ENCODE peak calls at places on chromosomes 13 and 19, in ten cellular contexts. T is C1 segment of cervical spinal cord; Z is activated effector memory CD4-positive, alpha-beta T cell treated with anti-CD3 and anti-CD28 coated beads, Interleukin-2, amount 50 U/mL, for 16 hours; P is progenitor cell of endocrine pancreas; N is CD4-positive, alpha-beta memory T cell; B is stimulated activated CD8-positive, alpha-beta memory T cell treated with anti-CD3 and anti-CD28 coated beads, Interleukin-7, amount 100 ng/mL, for 4 hours; L is M059J; W is Calu3; Y is astrocyte of the spinal cord; R is pons. D is an unnamed sample.

GRCh38 chr13:45615501-45616101 is at the start of gene ERICH6B:
- DNase-seq in B (no peak), Z (no peak), T (no peak), L (peak), P (peak), R (peak), N (no peak), W (no peak), Y (peak), D (no peak)

GRCh38 chr13:109146912-109147624 is 517.7 kb downstream of the MYO16 start:
- DNase-seq in Z (no peak), Y (peak), P (no peak), B (no peak), N (no peak), W (no peak), L (peak), T (no peak), R (no peak), D (peak)

GRCh38 chr19:58328999-58329398 is 2.2 kb downstream of the ZSCAN22 start:
- DNase-seq in R (no peak), W (peak), Y (no peak), Z (no peak), L (no peak), N (no peak), T (no peak), B (no peak), P (peak), D (no peak)

GRCh38 chr19:4304509-4305252 is at the start of gene FSD1:
- DNase-seq in Z (peak), Y (peak), L (peak), B (no peak), N (peak), T (no peak), W (peak), R (no peak), P (peak), D (peak)

GRCh38 chr13:77492982-77493381 is 42.5 kb upstream of the SCEL start:
- DNase-seq in W (peak), B (no peak), Y (peak), Z (no peak), L (no peak), N (peak), R (peak), T (no peak), P (no peak), D (peak)

GRCh38 chr13:34462843-34463242 is 479.2 kb upstream of the NBEA start:
- DNase-seq in T (no peak), R (no peak), N (no peak), B (no peak), Y (peak), L (peak), W (peak), P (no peak), Z (no peak), D (peak)

GRCh38 chr13:72194531-72194930 is 327.5 kb upstream of the DACH1 start:
- DNase-seq in T (no peak), N (no peak), P (no peak), B (no peak), Y (no peak), L (no peak), Z (no peak), R (no peak), W (no peak), D (no peak)

GRCh38 chr19:355134-355533 is 10.5 kb upstream of the MIER2 start:
- DNase-seq in N (no peak), P (no peak), B (no peak), Z (no peak), L (peak), T (no peak), W (no peak), R (no peak), Y (no peak), D (peak)

GRCh38 chr13:79678100-79678499 is 197.1 kb downstream of the NDFIP2 start:
- DNase-seq in N (no peak), B (no peak), Z (no peak), W (no peak), R (no peak), Y (peak), T (no peak), P (no peak), L (peak), D (peak)

GRCh38 chr19:913080-913748 is at the start of gene R3HDM4:
- DNase-seq in Z (peak), N (peak), P (peak), B (peak), W (peak), L (peak), Y (no peak), T (peak), R (peak), D (no peak)

GRCh38 chr19:18436651-18437478 is 1.1 kb downstream of the ISYNA1 start:
- DNase-seq in R (peak), T (no peak), Y (peak), P (peak), W (peak), N (peak), Z (peak), B (peak), L (peak), D (no peak)

GRCh38 chr13:63842102-63842501 is 2426.5 kb upstream of the PCDH20 start:
- DNase-seq in N (no peak), R (no peak), Y (no peak), B (no peak), P (no peak), Z (no peak), T (no peak), L (no peak), W (no peak), D (no peak)

GRCh38 chr13:37656247-37656940 is 57.8 kb upstream of the POSTN start:
- DNase-seq in B (no peak), R (no peak), P (no peak), Z (no peak), L (peak), Y (peak), N (no peak), T (no peak), W (peak), D (peak)

GRCh38 chr13:62702502-62702901 is 1286.9 kb upstream of the PCDH20 start:
- DNase-seq in Y (no peak), Z (no peak), L (no peak), R (no peak), T (no peak), N (no peak), P (no peak), B (no peak), W (no peak), D (no peak)

GRCh38 chr13:99087954-99088491 is 110.2 kb upstream of the DOCK9 start:
- DNase-seq in T (no peak), L (no peak), P (no peak), Z (peak), Y (no peak), W (no peak), R (no peak), B (no peak), N (no peak), D (no peak)

D was measured in A172.